ENCODE peak calls at places on chromosome 1, in five cellular contexts. I is suprapubic skin, M is heart left ventricle, K is psoas muscle, D is cardiac muscle cell. S is an unnamed sample.

GRCh38 chr1:25343872-25344271 is 5.7 kb downstream of the TMEM50A start:
- DNase-seq in I (no peak), M (no peak), K (peak), D (no peak), S (no peak)

GRCh38 chr1:21508580-21509350 is 458 bp upstream of the ALPL start:
- DNase-seq in I (no peak), M (peak), K (peak), D (peak), S (peak)

GRCh38 chr1:1101503-1101902 is 14.4 kb downstream of the C1orf159 start:
- DNase-seq in I (no peak), M (peak), K (no peak), D (no peak), S (no peak)

GRCh38 chr1:195462646-195463045 is 1145.6 kb downstream of the KCNT2 start:
- DNase-seq in I (no peak), M (no peak), K (no peak), D (no peak), S (no peak)

GRCh38 chr1:12383786-12384185 is 154.0 kb downstream of the VPS13D start:
- DNase-seq in I (no peak), M (no peak), K (no peak), D (no peak), S (no peak)

GRCh38 chr1:228004331-228004871 is 2.4 kb upstream of the WNT3A start:
- DNase-seq in I (peak), M (no peak), K (no peak), D (peak), S (no peak)

GRCh38 chr1:91774520-91775203 is 111.3 kb downstream of the TGFBR3 start:
- DNase-seq in I (no peak), M (no peak), K (no peak), D (no peak), S (no peak)

GRCh38 chr1:38140025-38140487 is 93.5 kb upstream of the POU3F1 start:
- DNase-seq in I (no peak), M (no peak), K (no peak), D (no peak), S (no peak)

GRCh38 chr1:246961939-246962373 is 30.2 kb upstream of the AHCTF1 start:
- DNase-seq in I (no peak), M (no peak), K (peak), D (no peak), S (peak)

GRCh38 chr1:229106526-229107105 is 164.3 kb upstream of the RAB4A start:
- DNase-seq in I (peak), M (no peak), K (no peak), D (no peak), S (peak)

DNA sequence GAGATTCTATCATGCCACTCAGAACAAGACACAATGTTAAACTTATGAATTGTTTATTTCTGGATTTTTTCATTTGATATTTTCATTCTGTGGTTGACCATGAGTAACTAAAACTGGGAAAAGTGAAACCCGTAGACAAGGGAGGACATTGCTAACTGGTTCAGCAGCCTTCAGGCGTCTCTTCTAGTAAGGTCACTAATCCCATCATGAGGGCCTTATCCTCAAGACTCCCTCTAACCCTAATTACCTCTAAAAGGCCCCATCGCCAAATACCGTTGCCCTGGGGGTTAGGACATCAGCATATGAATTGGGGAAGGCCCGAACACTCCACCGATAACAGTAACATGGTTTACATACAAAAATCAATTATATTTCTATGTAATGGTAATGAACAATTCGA is 247.6 kb downstream of the TM2D1 start:
- DNase-seq in I (no peak), M (no peak), K (no peak), D (no peak), S (no peak)
- H3K27ac ChIP-seq in I (no peak), M (no peak), K (no peak), D (no peak), S (no peak)

DNA sequence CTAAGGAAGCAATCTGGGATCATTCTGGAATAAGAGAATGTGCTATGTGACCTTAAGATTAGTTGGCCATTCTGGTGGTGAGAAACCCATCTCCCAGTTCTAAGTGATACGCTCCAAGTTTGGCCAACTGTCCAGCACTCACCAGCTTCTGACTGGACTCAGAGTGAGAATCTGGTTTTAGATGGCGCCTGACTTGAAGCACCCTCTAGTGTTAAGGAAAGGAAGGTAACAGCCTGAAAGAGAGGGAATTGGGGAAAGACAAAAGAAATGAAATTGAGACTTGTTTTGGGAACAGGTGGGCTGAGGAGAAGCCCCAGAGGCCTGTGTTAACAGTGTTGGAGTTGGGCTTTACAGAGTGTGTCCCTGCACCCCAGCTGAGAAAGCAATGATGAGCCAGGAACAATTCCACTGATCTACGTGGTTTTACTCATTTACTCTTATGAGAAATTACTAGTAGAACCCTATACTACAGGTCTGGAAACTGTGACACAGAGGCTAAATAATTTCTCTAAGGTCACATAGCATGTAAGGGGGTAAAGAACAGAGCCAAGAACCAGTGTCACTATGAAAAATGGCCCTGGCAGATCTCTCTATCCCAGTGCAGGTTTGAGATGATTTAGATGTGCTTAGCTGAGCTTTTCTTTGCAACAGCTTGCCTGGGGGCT is 9.3 kb upstream of the FCAMR start:
- DNase-seq in I (no peak), M (no peak), K (no peak), D (peak), S (no peak)
- H3K27ac ChIP-seq in I (no peak), M (no peak), K (no peak), D (no peak), S (no peak)

DNA sequence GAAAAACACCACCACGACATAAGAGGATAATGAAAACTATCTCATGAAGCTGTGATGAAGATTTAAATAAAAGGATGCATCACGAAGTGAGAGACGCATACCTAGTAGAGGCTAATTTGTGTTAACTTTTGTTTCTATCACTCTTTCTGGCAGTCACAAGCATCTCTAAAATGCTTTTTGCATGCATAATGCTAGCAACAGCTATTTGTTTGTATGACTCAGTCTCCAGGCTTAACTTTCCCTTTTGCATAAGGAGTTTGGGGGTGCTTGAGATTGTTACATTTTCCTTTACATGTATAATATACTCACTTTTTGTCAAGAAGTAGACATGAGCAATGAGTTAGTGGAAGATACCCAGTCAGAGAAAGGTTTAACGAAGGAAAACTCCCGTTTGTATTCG is 385.4 kb downstream of the DISC1 start:
- DNase-seq in I (no peak), M (no peak), K (no peak), D (no peak), S (no peak)
- H3K27ac ChIP-seq in I (no peak), M (peak), K (peak), D (no peak), S (no peak)

DNA sequence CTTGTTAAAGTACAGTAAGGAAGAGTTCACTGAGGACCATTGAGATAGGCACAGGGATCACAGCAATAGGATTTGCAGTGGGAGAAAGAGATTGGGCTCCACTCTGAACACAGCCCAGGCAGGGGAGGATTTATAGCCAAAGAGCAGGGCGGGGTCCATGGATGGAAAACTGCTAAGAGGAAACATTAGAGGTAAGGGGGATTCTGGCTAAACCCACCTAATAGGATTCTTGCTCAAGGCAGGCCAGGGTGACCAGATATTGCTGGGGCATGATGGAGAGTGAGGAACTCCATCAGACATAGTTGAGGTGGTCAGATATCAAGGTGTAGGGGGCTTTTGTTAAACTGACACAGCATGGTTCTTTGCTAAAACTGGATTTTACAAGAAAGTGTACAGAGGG is 372.8 kb downstream of the NPHP4 start:
- DNase-seq in I (no peak), M (no peak), K (no peak), D (no peak), S (no peak)
- H3K27ac ChIP-seq in I (no peak), M (no peak), K (no peak), D (no peak), S (no peak)

DNA sequence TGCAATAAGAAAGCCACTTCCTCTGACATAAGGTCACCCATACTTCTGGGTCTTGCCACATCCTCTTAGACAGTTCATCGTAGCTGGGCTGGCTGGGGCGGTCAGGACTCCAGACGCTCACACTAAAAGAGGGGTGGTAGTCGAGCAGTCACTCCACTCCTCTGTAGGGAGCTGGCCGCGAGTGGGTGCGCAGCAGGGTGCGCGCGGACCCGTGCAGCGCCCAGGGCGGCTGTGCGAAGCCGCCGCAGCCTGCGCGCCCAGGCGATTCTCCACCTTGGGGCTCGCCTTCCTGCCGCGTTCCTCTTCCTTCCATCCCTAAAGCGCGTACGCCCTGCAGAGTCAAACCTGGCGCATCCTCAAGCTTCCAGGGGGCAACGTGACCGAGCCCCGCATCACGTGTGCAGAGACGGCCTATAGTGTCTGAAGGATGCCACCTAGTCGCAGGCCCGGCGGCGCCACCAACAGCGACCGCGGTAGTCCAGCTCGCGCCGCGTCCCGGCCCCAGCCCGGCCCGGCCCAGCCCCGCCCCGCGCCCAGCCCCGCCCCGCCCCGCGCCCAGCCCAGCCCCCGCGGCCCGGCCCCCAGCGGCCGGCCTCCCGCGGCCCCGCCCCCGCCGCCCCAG is 360 bp upstream of the PRDX6 start:
- DNase-seq in I (peak), M (peak), K (peak), D (peak), S (peak)
- H3K27ac ChIP-seq in I (peak), M (peak), K (peak), D (peak), S (peak)

S was measured in right cardiac atrium.